ENCODE peak calls at places on chromosome 20, in six cellular contexts. Y is heart right ventricle; J is left ventricle myocardium inferior; I is ovary; B is CD8-positive, alpha-beta T cell; C is CD4-positive, CD25-positive, alpha-beta regulatory T cell. W is an unnamed sample.

GRCh38 chr20:58788896-58789295 is 61.8 kb downstream of the GNAS-AS1 start:
- DNase-seq in Y (no peak), J (no peak), I (no peak), B (no peak), C (no peak), W (no peak)

GRCh38 chr20:40551125-40551530 is 137.9 kb downstream of the MAFB start:
- DNase-seq in Y (no peak), J (peak; percentile 40), I (no peak), B (no peak), C (no peak), W (no peak)

GRCh38 chr20:31731321-31731717 is 7.8 kb upstream of the TPX2 start:
- DNase-seq in Y (no peak), J (no peak), I (no peak), B (no peak), C (no peak), W (no peak)

GRCh38 chr20:8389381-8390368 is 257.6 kb downstream of the PLCB1 start:
- DNase-seq in Y (no peak), J (no peak), I (no peak), B (no peak), C (peak; percentile 39), W (no peak)

GRCh38 chr20:43843965-43844660 is 70.5 kb upstream of the TOX2 start:
- DNase-seq in Y (no peak), J (no peak), I (no peak), B (no peak), C (no peak), W (no peak)

GRCh38 chr20:4613718-4614620 is 107.7 kb upstream of the PRND start:
- DNase-seq in Y (peak; percentile 52), J (peak; percentile 39), I (no peak), B (peak; percentile 64), C (peak; percentile 79), W (peak; percentile 20)

GRCh38 chr20:25077610-25078169 is 4.3 kb downstream of the VSX1 start:
- DNase-seq in Y (no peak), J (no peak), I (peak; percentile 38), B (no peak), C (no peak), W (no peak)

GRCh38 chr20:1119128-1119505 is 715 bp downstream of the PSMF1 start:
- DNase-seq in Y (no peak), J (no peak), I (no peak), B (no peak), C (no peak), W (no peak)

GRCh38 chr20:309841-310644 is 12.7 kb downstream of the ZCCHC3 start:
- DNase-seq in Y (peak; percentile 99), J (peak; percentile 98), I (peak; percentile 99), B (peak; percentile 82), C (peak; percentile 89), W (peak; percentile 25)

GRCh38 chr20:45012682-45013302 is 46.5 kb downstream of the STK4 start:
- DNase-seq in Y (no peak), J (no peak), I (no peak), B (no peak), C (no peak), W (no peak)

GRCh38 chr20:25467441-25467840 is 60.0 kb downstream of the GINS1 start:
- DNase-seq in Y (no peak), J (no peak), I (no peak), B (no peak), C (no peak), W (no peak)

GRCh38 chr20:23179766-23180403 is 93.8 kb upstream of the CD93 start:
- DNase-seq in Y (no peak), J (no peak), I (no peak), B (no peak), C (no peak), W (no peak)

GRCh38 chr20:8244637-8245036 is 112.6 kb downstream of the PLCB1 start:
- DNase-seq in Y (peak; percentile 69), J (no peak), I (no peak), B (no peak), C (no peak), W (no peak)

GRCh38 chr20:34891166-34892062 is 15.0 kb downstream of the ACSS2 start:
- DNase-seq in Y (no peak), J (no peak), I (no peak), B (no peak), C (peak; percentile 67), W (no peak)

GRCh38 chr20:9458075-9458818 is 56.1 kb upstream of the LAMP5 start:
- DNase-seq in Y (no peak), J (no peak), I (no peak), B (no peak), C (no peak), W (no peak)

GRCh38 chr20:17558154-17558940 is 11.5 kb upstream of the DSTN start:
- DNase-seq in Y (peak; percentile 73), J (no peak), I (peak; percentile 39), B (no peak), C (no peak), W (no peak)

GRCh38 chr20:5569021-5569420 is 181.2 kb upstream of the SHLD1 start:
- DNase-seq in Y (peak; percentile 44), J (no peak), I (no peak), B (peak; percentile 47), C (peak; percentile 79), W (peak; percentile 52)

GRCh38 chr20:24754691-24755090 is 194.4 kb upstream of the CST7 start:
- DNase-seq in Y (no peak), J (no peak), I (no peak), B (no peak), C (no peak), W (no peak)

GRCh38 chr20:19423097-19423891 is 210.9 kb downstream of the SLC24A3 start:
- DNase-seq in Y (no peak), J (no peak), I (no peak), B (no peak), C (no peak), W (no peak)

GRCh38 chr20:48626938-48627736 is 200.7 kb downstream of the PREX1 start:
- DNase-seq in Y (no peak), J (no peak), I (no peak), B (no peak), C (no peak), W (no peak)

GRCh38 chr20:53146201-53146891 is 174.2 kb downstream of the TSHZ2 start:
- DNase-seq in Y (no peak), J (no peak), I (no peak), B (no peak), C (peak; percentile 5), W (no peak)

GRCh38 chr20:53149184-53149651 is 177.1 kb downstream of the TSHZ2 start:
- DNase-seq in Y (no peak), J (no peak), I (no peak), B (no peak), C (no peak), W (no peak)

GRCh38 chr20:53149652-53150205 is 177.6 kb downstream of the TSHZ2 start:
- DNase-seq in Y (no peak), J (no peak), I (no peak), B (no peak), C (no peak), W (no peak)

GRCh38 chr20:53150532-53150931 is 178.4 kb downstream of the TSHZ2 start:
- DNase-seq in Y (no peak), J (no peak), I (no peak), B (no peak), C (no peak), W (no peak)

GRCh38 chr20:53148764-53149163 is 176.6 kb downstream of the TSHZ2 start:
- DNase-seq in Y (no peak), J (no peak), I (no peak), B (no peak), C (no peak), W (no peak)
- H3K27ac ChIP-seq in Y (no peak overlapping the region), J (no peak overlapping the region), I (no peak overlapping the region), B (no peak overlapping the region), C (no peak overlapping the region), W (no peak overlapping the region)

GRCh38 chr20:38628580-38629470 is 27.2 kb downstream of the ARHGAP40 start:
- DNase-seq in Y (no peak), J (no peak), I (no peak), B (no peak), C (no peak), W (no peak)
- H3K36me3 ChIP-seq in Y (no peaks in the 10 kb centered on the region), J (no peaks in the 10 kb centered on the region), I (no peaks in the 10 kb centered on the region), B (no peaks in the 10 kb centered on the region), C (no peaks in the 10 kb centered on the region), W (no peaks in the 10 kb centered on the region)

GRCh38 chr20:62285151-62285550 is 17.6 kb upstream of the ADRM1 start:
- DNase-seq in Y (no peak), J (no peak), I (no peak), B (no peak), C (no peak), W (no peak)

GRCh38 chr20:62284448-62284847 is 18.3 kb upstream of the ADRM1 start:
- DNase-seq in Y (no peak), J (no peak), I (no peak), B (no peak), C (no peak), W (no peak)

GRCh38 chr20:62282103-62282502 is 20.7 kb upstream of the ADRM1 start:
- DNase-seq in Y (no peak), J (no peak), I (no peak), B (no peak), C (no peak), W (no peak)

GRCh38 chr20:62281161-62281933 is 21.4 kb upstream of the ADRM1 start:
- DNase-seq in Y (no peak), J (no peak), I (no peak), B (no peak), C (no peak), W (no peak)

GRCh38 chr20:62282877-62283503 is 19.8 kb upstream of the ADRM1 start:
- DNase-seq in Y (peak; percentile 81), J (peak; percentile 76), I (no peak), B (no peak), C (no peak), W (no peak)
- H3K27ac ChIP-seq in Y (peak overlapping the region; percentile 54), J (peak overlapping the region; percentile 88), I (no peak overlapping the region), B (no peak overlapping the region), C (no peak overlapping the region), W (no peak overlapping the region)

GRCh38 chr20:3255728-3256127 is 16.7 kb upstream of the SLC4A11 start:
- DNase-seq in Y (no peak), J (no peak), I (no peak), B (no peak), C (no peak), W (no peak)
- H3K36me3 ChIP-seq in Y (peaks cover 96% of the 10 kb centered on the region), J (peaks cover 95% of the 10 kb centered on the region), I (no peaks in the 10 kb centered on the region), B (no peaks in the 10 kb centered on the region), C (peaks cover 50% of the 10 kb centered on the region), W (no peaks in the 10 kb centered on the region)

W was measured in CD8-positive, alpha-beta memory T cell.